ENCODE peak calls at places on chromosome 15, in nine cellular contexts. S is A673; W is activated CD4-positive, alpha-beta T cell treated with anti-CD3 and anti-CD28 coated beads, Interleukin-2, amount 10 ng/mL, durations not matched to agents 7 days and 5 days; M is choroid plexus epithelial cell; F is Calu3; C is PC-3; N is BJ; E is HT-29; K is AG09309. V is an unnamed sample.

GRCh38 chr15:69253156-69253555 is 45.6 kb upstream of the PAQR5 start:
- DNase-seq in M (peak), N (peak), K (peak), E (peak), W (no peak), F (peak), S (peak), C (peak), V (no peak)

GRCh38 chr15:29934251-29934650 is 112.0 kb upstream of the TJP1 start:
- DNase-seq in W (no peak), E (peak), N (no peak), M (peak), F (no peak), C (peak), K (no peak), S (no peak), V (no peak)

GRCh38 chr15:42143866-42144625 is 12.4 kb downstream of the PLA2G4F start:
- DNase-seq in C (no peak), F (no peak), M (no peak), K (no peak), E (no peak), S (no peak), N (no peak), W (no peak), V (no peak)

GRCh38 chr15:56868251-56868650 is 50.2 kb upstream of the TCF12 start:
- DNase-seq in C (no peak), F (no peak), W (no peak), E (no peak), N (no peak), K (no peak), M (no peak), S (peak), V (no peak)

GRCh38 chr15:57377478-57377847 is 1.2 kb downstream of the CGNL1 start:
- DNase-seq in K (no peak), W (no peak), E (peak), C (peak), S (no peak), F (peak), N (no peak), M (no peak), V (no peak)

GRCh38 chr15:90101130-90101968 is 919 bp downstream of the IDH2 start:
- DNase-seq in E (peak), S (peak), N (no peak), C (no peak), M (peak), W (peak), F (peak), K (no peak), V (peak)

GRCh38 chr15:99250001-99250400 is 620 bp upstream of the TTC23 start:
- DNase-seq in F (no peak), S (no peak), N (no peak), M (no peak), E (no peak), C (no peak), K (no peak), W (no peak), V (no peak)

GRCh38 chr15:74174966-74175270 is 1.4 kb downstream of the ISLR start:
- DNase-seq in F (no peak), S (no peak), E (no peak), N (no peak), M (no peak), K (no peak), W (no peak), C (no peak), V (no peak)

GRCh38 chr15:90834626-90835025 is 33.8 kb upstream of the FURIN start:
- DNase-seq in W (no peak), K (no peak), F (no peak), N (no peak), E (no peak), C (no peak), S (no peak), M (no peak), V (no peak)

GRCh38 chr15:43256341-43256740 is 10.4 kb downstream of the TGM5 start:
- DNase-seq in S (no peak), M (no peak), C (no peak), F (no peak), K (no peak), E (no peak), W (no peak), N (no peak), V (no peak)

GRCh38 chr15:62706361-62706760 is 336.2 kb upstream of the TPM1 start:
- DNase-seq in M (peak), S (no peak), F (no peak), W (no peak), K (no peak), N (no peak), E (no peak), C (peak), V (no peak)

GRCh38 chr15:42723068-42723467 is 13.9 kb downstream of the CDAN1 start:
- DNase-seq in S (peak), E (peak), M (peak), C (peak), N (no peak), K (no peak), F (no peak), W (no peak), V (no peak)

GRCh38 chr15:56244811-56245576 is 1.3 kb upstream of the RFX7 start:
- DNase-seq in S (no peak), M (no peak), E (peak), K (no peak), W (peak), F (peak), N (no peak), C (no peak), V (peak)

GRCh38 chr15:82530606-82531379 is 9.5 kb downstream of the RPS17 start:
- DNase-seq in F (peak), N (no peak), W (peak), C (peak), K (no peak), S (peak), E (peak), M (peak), V (peak)

GRCh38 chr15:62391565-62392262 is 226.6 kb upstream of the C2CD4B start:
- DNase-seq in K (no peak), S (peak), N (no peak), F (peak), M (peak), E (peak), C (peak), W (peak), V (peak)

GRCh38 chr15:70715840-70716510 is 47.4 kb downstream of the UACA start:
- DNase-seq in E (no peak), W (no peak), S (no peak), F (peak), N (no peak), C (peak), K (no peak), M (peak), V (no peak)

GRCh38 chr15:60423540-60423939 is 25.8 kb upstream of the ANXA2 start:
- DNase-seq in E (peak), N (no peak), C (peak), M (peak), W (peak), S (peak), K (peak), F (peak), V (no peak)

GRCh38 chr15:31214864-31215489 is 111.7 kb upstream of the KLF13 start:
- DNase-seq in S (no peak), W (no peak), F (no peak), M (peak), K (no peak), E (no peak), N (no peak), C (peak), V (no peak)

GRCh38 chr15:43518073-43518761 is 809 bp downstream of the MAP1A start:
- DNase-seq in W (no peak), F (no peak), K (no peak), M (peak), E (no peak), C (no peak), S (peak), N (no peak), V (no peak)

GRCh38 chr15:98547741-98548166 is 100.6 kb upstream of the IGF1R start:
- DNase-seq in K (no peak), M (peak), C (no peak), W (no peak), F (peak), N (no peak), E (no peak), S (peak), V (no peak)

GRCh38 chr15:30922469-30923311 is 19.0 kb downstream of the FAN1 start:
- DNase-seq in N (peak), K (no peak), E (peak), F (no peak), M (peak), C (peak), W (no peak), S (peak), V (no peak)

GRCh38 chr15:88913017-88913849 is at the start of gene MFGE8:
- DNase-seq in E (peak), F (peak), K (peak), N (no peak), C (peak), M (peak), W (peak), S (peak), V (peak)